ENCODE peak calls at places on chromosomes 16 and 17, in seven cellular contexts. N, Q, H, C, O, X and J are unnamed samples.

GRCh38 chr17:76727745-76728456 is 1.3 kb downstream of the METTL23 start:
- DNase-seq in N (no peak), H (peak), C (no peak), X (no peak), Q (no peak), O (no peak), J (no peak)

GRCh38 chr17:76911299-76912007 is 43.2 kb downstream of the MGAT5B start:
- DNase-seq in C (no peak), Q (no peak), X (no peak), O (no peak), N (no peak), H (no peak), J (no peak)

GRCh38 chr17:77375917-77376651 is 235.3 kb downstream of the SEC14L1 start:
- DNase-seq in H (peak), N (no peak), C (peak), Q (peak), O (no peak), X (peak), J (no peak)

GRCh38 chr17:74354123-74354522 is 7.5 kb downstream of the BTBD17 start:
- DNase-seq in C (peak), N (peak), O (no peak), Q (peak), H (no peak), X (no peak), J (no peak)

GRCh38 chr17:57607553-57608120 is 137.5 kb downstream of the CCDC182 start:
- DNase-seq in H (no peak), X (peak), O (no peak), Q (no peak), C (no peak), N (no peak), J (no peak)

GRCh38 chr17:77510133-77510796 is 369.5 kb downstream of the SEC14L1 start:
- DNase-seq in X (peak), C (no peak), H (no peak), O (peak), N (no peak), Q (no peak), J (no peak)

GRCh38 chr16:79848739-79849518 is 248.4 kb upstream of the MAF start:
- DNase-seq in O (no peak), Q (no peak), N (no peak), C (no peak), X (no peak), H (no peak), J (no peak)

GRCh38 chr16:12184419-12184831 is 207.9 kb downstream of the SNX29 start:
- DNase-seq in Q (no peak), N (no peak), C (no peak), O (no peak), X (no peak), H (no peak), J (no peak)

GRCh38 chr17:65055280-65055707 is 1.2 kb downstream of the GNA13 start:
- DNase-seq in Q (no peak), O (no peak), N (no peak), C (no peak), X (no peak), H (no peak), J (no peak)

GRCh38 chr17:8384801-8385335 is 1.9 kb upstream of the RPL26 start:
- DNase-seq in N (no peak), C (peak), H (peak), O (no peak), Q (no peak), X (peak), J (no peak)

GRCh38 chr17:40597168-40598020 is 32.1 kb upstream of the CCR7 start:
- DNase-seq in O (no peak), X (no peak), N (no peak), C (no peak), H (no peak), Q (no peak), J (no peak)

GRCh38 chr17:29176500-29177351 is 3.5 kb downstream of the MYO18A start:
- DNase-seq in H (peak), X (no peak), O (peak), C (peak), N (peak), Q (peak), J (no peak)

GRCh38 chr17:40901981-40902862 is 17.2 kb upstream of the KRT20 start:
- DNase-seq in Q (no peak), X (no peak), H (peak), N (no peak), C (no peak), O (no peak), J (no peak)

GRCh38 chr17:65519471-65519870 is 42.0 kb downstream of the AXIN2 start:
- DNase-seq in Q (no peak), O (no peak), C (no peak), N (no peak), X (no peak), H (no peak), J (no peak)

GRCh38 chr16:85970712-85971220 is 71.8 kb downstream of the IRF8 start:
- DNase-seq in H (peak), Q (no peak), C (no peak), X (no peak), N (no peak), O (no peak), J (no peak)

GRCh38 chr17:7217113-7217987 is 2.3 kb downstream of the DLG4 start:
- DNase-seq in N (no peak), X (no peak), C (peak), O (no peak), H (peak), Q (peak), J (peak)

GRCh38 chr17:8807070-8807550 is 7.9 kb upstream of the MFSD6L start:
- DNase-seq in H (peak), O (no peak), Q (no peak), N (no peak), C (no peak), X (no peak), J (no peak)

GRCh38 chr17:7839890-7840260 is 5.9 kb downstream of the KDM6B start:
- DNase-seq in X (no peak), O (no peak), Q (no peak), C (peak), N (no peak), H (peak), J (no peak)

GRCh38 chr16:85607331-85607765 is 5.8 kb upstream of the GSE1 start:
- DNase-seq in H (peak), Q (no peak), N (no peak), C (peak), O (no peak), X (no peak), J (no peak)

GRCh38 chr17:39702901-39703893 is 3.3 kb downstream of the ERBB2 start:
- DNase-seq in H (peak), X (no peak), Q (no peak), C (peak), N (no peak), O (no peak), J (no peak)

GRCh38 chr16:84860383-84860782 is 40.6 kb downstream of the CRISPLD2 start:
- DNase-seq in H (no peak), C (no peak), Q (no peak), O (no peak), X (no peak), N (no peak), J (no peak)

GRCh38 chr17:47733047-47733413 is at the start of gene TBX21:
- DNase-seq in H (peak), O (peak), N (peak), X (peak), C (peak), Q (peak), J (peak)
- TF ChIP-seq CTCF in H (peak), O (no peak), N (peak), X (no peak), C (peak), Q (no peak), J (no peak)

GRCh38 chr17:5793157-5793556 is 208.8 kb upstream of the NLRP1 start:
- DNase-seq in X (no peak), Q (no peak), H (no peak), C (no peak), N (no peak), O (no peak), J (no peak)

GRCh38 chr17:5798104-5798503 is 213.8 kb upstream of the NLRP1 start:
- DNase-seq in N (no peak), C (no peak), H (no peak), X (no peak), Q (no peak), O (no peak), J (no peak)

GRCh38 chr17:5797447-5797846 is 213.1 kb upstream of the NLRP1 start:
- DNase-seq in N (no peak), C (no peak), Q (no peak), O (no peak), H (no peak), X (no peak), J (no peak)

GRCh38 chr17:5794881-5795486 is 210.7 kb upstream of the NLRP1 start:
- DNase-seq in O (no peak), N (no peak), C (no peak), X (no peak), H (no peak), Q (no peak), J (no peak)

DNA sequence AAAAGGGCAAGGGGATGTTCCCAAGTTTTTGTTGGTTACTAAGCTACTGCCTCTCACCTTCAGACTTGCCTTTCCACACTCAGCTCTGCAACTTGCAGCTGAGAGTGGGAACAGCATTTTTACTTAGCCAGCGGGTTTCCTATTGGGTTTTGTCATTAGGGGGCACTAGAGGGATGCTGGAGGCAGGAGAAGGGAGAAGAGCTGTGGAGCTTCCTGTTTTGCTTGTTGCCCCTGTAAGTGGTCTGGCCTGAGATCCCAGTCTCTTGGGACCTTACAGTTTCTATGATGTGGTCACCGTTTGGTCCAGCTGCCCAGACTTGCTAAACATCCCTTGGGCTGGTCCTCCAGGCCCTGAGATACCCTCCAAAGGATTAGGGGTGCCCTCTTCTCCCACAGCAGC is 209.6 kb upstream of the NLRP1 start:
- DNase-seq in N (no peak), O (no peak), C (peak), Q (no peak), X (no peak), H (peak), J (no peak)
- TF ChIP-seq CTCF in N (no peak), O (no peak), C (no peak), Q (no peak), X (no peak), H (peak), J (no peak)

GRCh38 chr17:81039096-81039495 is 4.1 kb downstream of the BAIAP2 start:
- DNase-seq in H (no peak), X (no peak), O (no peak), C (no peak), Q (no peak), N (no peak), J (no peak)

GRCh38 chr17:81043319-81043724 is 8.4 kb downstream of the BAIAP2 start:
- DNase-seq in Q (no peak), X (no peak), C (no peak), N (no peak), O (no peak), H (no peak), J (no peak)

GRCh38 chr17:81042606-81043005 is 7.7 kb downstream of the BAIAP2 start:
- DNase-seq in H (no peak), N (no peak), X (no peak), Q (no peak), C (no peak), O (no peak), J (no peak)

GRCh38 chr17:81039854-81040758 is 5.2 kb downstream of the BAIAP2 start:
- DNase-seq in X (no peak), N (no peak), Q (no peak), C (no peak), H (peak), O (no peak), J (no peak)

DNA sequence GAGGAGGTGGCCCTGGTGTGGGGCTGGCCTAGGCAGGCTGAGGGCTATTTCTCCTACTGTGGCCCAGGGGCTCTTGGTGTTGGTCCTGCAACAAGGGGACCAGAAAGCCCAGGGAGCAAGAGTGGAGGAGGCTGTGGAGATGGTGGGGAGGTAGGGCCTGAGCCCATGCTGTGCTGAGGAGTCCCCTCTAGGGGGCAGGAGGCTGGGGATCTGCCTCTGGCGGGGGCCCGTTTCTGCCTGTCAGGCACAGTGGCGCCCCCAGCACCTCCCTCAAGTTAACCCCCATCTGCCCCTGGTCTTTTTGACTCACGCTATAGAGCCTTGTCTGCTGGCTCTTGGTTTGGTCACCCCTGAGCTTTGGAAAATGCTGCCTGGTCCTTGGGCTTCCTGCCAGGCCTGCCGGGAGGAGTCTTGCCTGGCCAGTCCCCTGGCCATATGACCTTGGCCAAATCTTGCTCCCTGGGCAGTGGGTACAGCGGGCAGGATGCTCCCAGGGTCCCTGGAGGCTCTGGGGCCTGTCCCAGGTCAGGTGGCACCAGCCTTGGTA is 5.9 kb downstream of the BAIAP2 start:
- DNase-seq in C (no peak), O (no peak), Q (no peak), H (no peak), N (no peak), X (no peak), J (no peak)
- TF ChIP-seq CTCF in C (peak), O (peak), Q (no peak), H (peak), N (peak), X (no peak), J (peak)

GRCh38 chr16:28609631-28610594 is at the start of gene SULT1A1:
- DNase-seq in C (peak), N (no peak), Q (peak), O (no peak), X (no peak), H (no peak), J (no peak)
- TF ChIP-seq CTCF in C (no peak), N (no peak), Q (no peak), O (no peak), X (no peak), H (no peak), J (no peak)

GRCh38 chr17:4969551-4970231 is 2.1 kb upstream of the SPAG7 start:
- DNase-seq in X (no peak), Q (no peak), C (peak), O (no peak), H (peak), N (no peak), J (no peak)

GRCh38 chr17:4968916-4969550 is 1.4 kb upstream of the SPAG7 start:
- DNase-seq in O (no peak), X (no peak), N (no peak), Q (no peak), H (peak), C (no peak), J (no peak)

GRCh38 chr17:4968166-4968915 is 724 bp upstream of the SPAG7 start:
- DNase-seq in H (peak), C (peak), Q (peak), N (peak), X (no peak), O (peak), J (peak)

GRCh38 chr17:4966844-4967538 is 626 bp downstream of the SPAG7 start:
- DNase-seq in O (peak), C (peak), Q (peak), H (peak), X (peak), N (peak), J (peak)

DNA sequence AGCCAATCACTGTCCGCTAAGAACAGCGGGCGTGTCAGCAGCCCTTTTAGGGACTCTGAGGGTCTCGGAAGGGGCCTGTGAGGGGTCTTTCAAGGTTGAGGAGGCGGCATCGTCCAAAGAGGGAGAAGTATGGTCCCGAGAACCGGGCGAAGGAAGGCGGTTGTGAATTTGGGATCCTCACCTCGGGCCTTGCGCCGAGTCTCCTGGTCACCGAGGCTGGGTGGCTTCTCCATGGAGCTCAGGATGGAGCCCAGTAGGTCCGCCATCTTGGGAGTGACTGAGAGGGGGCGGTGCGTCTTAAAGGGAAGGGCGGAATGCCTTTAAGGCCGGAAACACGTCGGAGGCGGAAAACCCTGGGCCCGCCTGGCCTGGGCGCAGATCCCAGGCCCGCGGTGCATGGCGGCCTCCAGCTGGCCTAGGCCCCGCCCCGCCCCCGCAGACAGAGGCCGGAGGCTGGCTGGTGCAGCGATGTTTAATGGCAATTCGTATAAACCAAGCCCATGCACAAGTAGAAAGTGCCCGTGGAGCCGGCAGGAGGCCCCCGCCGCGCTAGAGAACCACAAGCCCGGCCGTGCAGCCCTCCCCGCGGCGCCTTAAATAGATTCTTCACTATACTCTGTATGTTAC is at the start of gene SPAG7:
- DNase-seq in N (peak), O (peak), Q (peak), H (peak), X (peak), C (peak), J (peak)
- TF ChIP-seq CTCF in N (no peak), O (no peak), Q (peak), H (no peak), X (no peak), C (no peak), J (no peak)

GRCh38 chr16:88936008-88936912 is 40.7 kb downstream of the CBFA2T3 start:
- DNase-seq in O (no peak), N (no peak), C (no peak), X (no peak), H (peak), Q (peak), J (no peak)
- TF ChIP-seq CTCF in O (no peak), N (no peak), C (no peak), X (no peak), H (no peak), Q (no peak), J (no peak)

GRCh38 chr17:43842975-43843325 is 4.0 kb upstream of the CD300LG start:
- DNase-seq in Q (no peak), C (no peak), H (no peak), O (no peak), X (no peak), N (no peak), J (no peak)

GRCh38 chr17:43845772-43846171 is 1.2 kb upstream of the CD300LG start:
- DNase-seq in X (no peak), N (no peak), O (no peak), H (no peak), C (no peak), Q (no peak), J (no peak)

GRCh38 chr17:43846221-43846712 is 709 bp upstream of the CD300LG start:
- DNase-seq in O (peak), Q (peak), H (peak), C (peak), X (peak), N (peak), J (peak)

GRCh38 chr17:43846963-43847369 is at the start of gene CD300LG:
- DNase-seq in N (no peak), Q (peak), X (peak), O (no peak), H (no peak), C (no peak), J (no peak)

GRCh38 chr17:43844241-43844640 is 2.7 kb upstream of the CD300LG start:
- DNase-seq in H (no peak), X (no peak), Q (no peak), N (no peak), C (no peak), O (no peak), J (no peak)
- TF ChIP-seq CTCF in H (no peak), X (no peak), Q (no peak), N (no peak), C (no peak), O (no peak), J (no peak)

DNA sequence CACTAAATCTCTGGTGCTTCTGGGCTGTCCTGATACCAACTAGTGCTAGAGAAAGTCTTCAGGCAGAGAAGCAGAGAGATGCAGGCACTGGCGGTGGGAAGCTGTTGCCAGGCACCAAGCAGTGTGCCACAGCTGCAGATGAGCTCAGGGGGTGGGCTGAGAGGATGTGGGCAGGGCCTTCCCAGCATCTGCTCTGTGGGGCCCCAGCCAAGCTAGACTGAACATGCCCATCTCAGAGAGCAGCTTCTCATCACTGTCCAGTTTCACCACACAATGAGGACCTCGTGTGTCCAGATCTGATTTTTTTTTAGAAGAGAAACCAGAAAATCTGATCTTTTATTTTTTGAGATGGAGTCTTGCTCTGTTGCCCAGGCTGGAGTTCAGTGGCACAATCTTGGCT is 17.1 kb downstream of the PSKH1 start:
- DNase-seq in X (no peak), N (no peak), C (no peak), O (peak), Q (no peak), H (peak), J (no peak)
- TF ChIP-seq CTCF in X (no peak), N (no peak), C (no peak), O (no peak), Q (no peak), H (no peak), J (no peak)

GRCh38 chr17:33968350-33969044 is 286.6 kb upstream of the CCL2 start:
- DNase-seq in Q (no peak), H (no peak), X (no peak), N (no peak), C (no peak), O (no peak), J (no peak)

GRCh38 chr17:33967608-33968349 is 287.3 kb upstream of the CCL2 start:
- DNase-seq in Q (no peak), N (no peak), H (no peak), O (no peak), C (no peak), X (no peak), J (no peak)

GRCh38 chr17:33962857-33963655 is 292.0 kb upstream of the CCL2 start:
- DNase-seq in O (no peak), C (no peak), Q (no peak), X (no peak), N (no peak), H (no peak), J (no peak)

GRCh38 chr17:33966410-33967063 is 288.5 kb upstream of the CCL2 start:
- DNase-seq in Q (no peak), X (no peak), C (no peak), N (no peak), H (no peak), O (no peak), J (no peak)

DNA sequence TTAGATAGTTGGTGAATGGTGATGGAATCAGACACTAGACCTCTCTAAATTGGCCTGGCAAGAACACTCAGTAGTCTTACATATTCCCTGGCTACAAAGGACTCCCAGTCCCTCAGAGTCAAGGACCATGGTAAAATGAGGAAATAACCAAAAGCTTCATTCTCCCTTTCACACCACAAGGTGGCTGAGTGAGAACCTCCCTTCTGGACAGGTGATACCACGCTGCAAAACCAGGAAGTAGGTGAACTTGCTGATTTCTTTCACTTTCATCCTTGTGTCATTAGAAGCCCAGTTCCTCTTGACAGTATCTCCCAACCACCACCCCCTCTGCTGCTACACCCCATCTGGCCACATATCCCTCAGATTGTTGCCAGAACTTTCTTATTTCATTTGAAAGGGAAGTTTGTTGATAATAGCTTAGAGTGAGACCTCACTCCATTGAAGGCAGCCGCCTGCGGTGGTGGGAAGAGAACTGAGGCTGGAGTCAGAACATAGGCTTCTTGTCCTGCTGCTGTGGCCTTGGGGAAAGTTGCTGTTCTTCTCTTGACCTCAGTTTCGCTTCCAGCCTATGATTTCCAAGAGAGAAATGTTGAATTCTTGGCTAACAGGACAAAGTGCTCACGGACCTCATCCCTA is 290.6 kb upstream of the CCL2 start:
- DNase-seq in Q (no peak), X (no peak), C (no peak), N (no peak), O (no peak), H (no peak), J (no peak)
- TF ChIP-seq CTCF in Q (no peak), X (no peak), C (no peak), N (no peak), O (no peak), H (no peak), J (no peak)